ENCODE peak calls at places on chromosomes 13 and 19, in seven cellular contexts. T is tibial artery, U is prostate gland, O is GM23338, Y is psoas muscle, M is K562, C is ovary. K is an unnamed sample. For H3K4me1, the result is how much of the 10 kb centered on the place peaks cover.

GRCh38 chr19:35352177-35352447 is 4.4 kb downstream of the FFAR1 start:
- DNase-seq in T (no peak), U (no peak), O (peak), Y (no peak), M (no peak), C (no peak), K (no peak)

GRCh38 chr13:114104626-114105350 is 27.6 kb downstream of the RASA3 start:
- DNase-seq in T (peak), U (no peak), O (no peak), Y (peak), M (no peak), C (peak), K (peak)

GRCh38 chr13:113977976-113978375 is 4.1 kb upstream of the C13orf46 start:
- DNase-seq in T (peak), U (no peak), O (no peak), Y (peak), M (no peak), C (no peak), K (peak)

GRCh38 chr13:36421447-36421846 is 10.8 kb upstream of the CCNA1 start:
- DNase-seq in T (no peak), U (no peak), O (no peak), Y (no peak), M (no peak), C (no peak), K (no peak)

GRCh38 chr13:40192516-40193257 is 473.8 kb downstream of the FOXO1 start:
- DNase-seq in T (peak), U (no peak), O (no peak), Y (no peak), M (no peak), C (no peak), K (no peak)

GRCh38 chr19:31332096-31332495 is 17.1 kb downstream of the TSHZ3 start:
- DNase-seq in T (no peak), U (no peak), O (no peak), Y (no peak), M (no peak), C (no peak), K (no peak)

GRCh38 chr13:26663801-26664200 is 96.8 kb downstream of the GPR12 start:
- DNase-seq in T (no peak), U (no peak), O (no peak), Y (no peak), M (no peak), C (no peak), K (no peak)

GRCh38 chr19:30852168-30852567 is 480.0 kb downstream of the ZNF536 start:
- DNase-seq in T (no peak), U (no peak), O (no peak), Y (no peak), M (no peak), C (no peak), K (no peak)

GRCh38 chr13:111598751-111599150 is 278.3 kb downstream of the TEX29 start:
- DNase-seq in T (no peak), U (no peak), O (no peak), Y (no peak), M (no peak), C (no peak), K (no peak)

GRCh38 chr13:108962652-108963051 is 333.2 kb downstream of the MYO16 start:
- DNase-seq in T (no peak), U (no peak), O (no peak), Y (no peak), M (peak), C (no peak), K (no peak)

GRCh38 chr13:21405309-21405708 is 53.8 kb downstream of the ZDHHC20 start:
- DNase-seq in T (no peak), U (no peak), O (peak), Y (no peak), M (no peak), C (no peak), K (no peak)

GRCh38 chr13:60584976-60585375 is 188.0 kb downstream of the TDRD3 start:
- DNase-seq in T (no peak), U (no peak), O (peak), Y (no peak), M (no peak), C (no peak), K (no peak)

GRCh38 chr19:23867895-23868294 is 46.8 kb upstream of the ZNF726 start:
- DNase-seq in T (no peak), U (no peak), O (peak), Y (no peak), M (no peak), C (no peak), K (no peak)

GRCh38 chr19:10566658-10567410 is 1.0 kb upstream of the KRI1 start:
- DNase-seq in T (no peak), U (no peak), O (no peak), Y (peak), M (no peak), C (peak), K (no peak)

GRCh38 chr19:8721334-8721733 is at the start of gene OR2Z1:
- DNase-seq in T (no peak), U (no peak), O (no peak), Y (no peak), M (no peak), C (no peak), K (no peak)

GRCh38 chr19:11792942-11793341 is 5.4 kb upstream of the ZNF491 start:
- DNase-seq in T (no peak), U (no peak), O (no peak), Y (no peak), M (no peak), C (no peak), K (no peak)

GRCh38 chr13:40217675-40218074 is 448.8 kb downstream of the FOXO1 start:
- DNase-seq in T (no peak), U (no peak), O (no peak), Y (no peak), M (no peak), C (no peak), K (no peak)

GRCh38 chr19:51977346-51977745 is 9.3 kb downstream of the ZNF350 start:
- DNase-seq in T (no peak), U (no peak), O (no peak), Y (no peak), M (no peak), C (no peak), K (no peak)

GRCh38 chr19:912181-913079 is 589 bp downstream of the R3HDM4 start:
- DNase-seq in T (no peak), U (no peak), O (no peak), Y (no peak), M (peak), C (peak), K (no peak)

GRCh38 chr19:3687774-3688706 is 12.2 kb downstream of the PIP5K1C start:
- DNase-seq in T (no peak), U (peak), O (peak), Y (no peak), M (no peak), C (no peak), K (peak)

GRCh38 chr13:39888865-39889810 is 233.7 kb downstream of the COG6 start:
- DNase-seq in T (no peak), U (no peak), O (no peak), Y (no peak), M (no peak), C (no peak), K (no peak)

DNA sequence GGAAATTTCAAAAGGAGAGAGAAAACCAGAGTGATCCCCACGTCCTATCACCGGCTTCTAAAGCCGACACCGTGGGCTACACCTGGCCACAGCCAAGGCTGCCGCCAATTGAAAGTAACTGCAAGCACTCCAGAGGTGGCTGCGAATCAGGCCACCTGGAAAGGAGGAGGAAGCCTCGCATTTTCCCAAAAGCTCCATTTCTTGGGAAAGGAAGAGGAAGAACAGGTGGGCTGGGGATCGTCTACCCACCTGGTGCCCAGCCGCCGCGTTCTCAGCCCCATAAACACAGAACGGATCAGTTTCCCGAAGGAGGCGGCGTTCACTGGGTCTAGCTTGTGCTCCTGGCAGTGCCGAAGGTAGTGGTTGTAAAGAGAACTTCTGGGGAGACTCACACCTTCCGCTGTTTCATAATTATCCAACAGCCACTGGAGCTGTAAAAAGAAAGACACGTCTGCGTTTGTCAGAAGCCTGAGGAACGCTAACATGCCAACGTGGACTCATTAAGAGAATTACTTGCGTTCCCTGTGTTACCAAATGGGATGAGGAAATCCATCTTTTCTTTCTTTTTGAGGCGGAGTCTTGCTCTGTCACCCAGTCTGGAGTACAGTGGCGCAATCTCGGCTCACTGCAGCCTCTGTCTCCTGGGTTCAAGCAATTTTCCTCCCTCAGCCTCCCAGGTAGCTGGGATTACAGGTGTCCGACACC is 38.1 kb upstream of the RANBP3 start:
- DNase-seq in T (no peak), U (no peak), O (no peak), Y (peak), M (no peak), C (no peak), K (no peak)
- H3K4me1 ChIP-seq in T (under half), U (under half), O (under half), Y (under half), M (under half), C (under half), K (under half)

DNA sequence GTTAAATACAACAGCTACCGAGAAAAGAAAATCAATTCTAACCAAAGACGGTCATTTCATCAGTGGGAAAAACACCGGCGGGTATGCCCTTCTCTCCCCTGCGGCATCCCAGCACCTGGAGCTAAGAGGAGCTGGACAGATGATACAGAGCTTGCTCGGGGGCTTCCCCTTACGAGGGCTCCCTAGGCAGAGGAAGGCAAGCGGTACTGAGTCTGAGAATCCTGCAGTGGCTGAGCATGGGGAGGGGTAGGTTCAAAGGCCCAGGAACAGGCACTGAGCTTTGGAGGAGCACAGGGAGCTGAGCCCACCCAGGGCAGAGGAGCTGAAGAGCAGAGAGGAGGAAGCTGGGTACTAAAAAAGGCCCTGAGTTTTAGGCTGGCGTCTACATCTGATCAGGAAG is 12.7 kb downstream of the STK24 start:
- DNase-seq in T (peak), U (no peak), O (no peak), Y (no peak), M (no peak), C (no peak), K (no peak)
- H3K4me1 ChIP-seq in T (half or more), U (under half), O (half or more), Y (half or more), M (under half), C (under half), K (under half)

DNA sequence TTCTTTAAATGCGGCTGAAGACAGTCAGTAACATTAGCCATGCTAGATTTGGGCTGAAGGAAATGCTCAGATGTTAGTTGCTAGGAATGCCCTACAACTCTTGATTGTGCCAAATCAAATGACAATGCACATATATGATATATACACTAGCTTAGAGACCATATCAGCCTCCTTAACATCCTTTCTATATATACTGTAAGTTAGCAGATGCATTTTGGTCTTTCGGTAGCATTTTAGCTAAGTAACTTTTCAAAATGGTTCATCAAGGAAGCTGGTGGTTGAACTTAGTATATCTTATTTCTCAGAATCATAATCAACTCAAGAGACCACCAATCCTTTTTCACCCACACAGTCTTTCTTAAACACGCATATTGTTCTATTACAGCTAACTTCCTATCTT is 14.1 kb upstream of the ENOX1 start:
- DNase-seq in T (no peak), U (no peak), O (no peak), Y (no peak), M (no peak), C (no peak), K (no peak)
- H3K4me1 ChIP-seq in T (under half), U (under half), O (under half), Y (under half), M (under half), C (under half), K (under half)

DNA sequence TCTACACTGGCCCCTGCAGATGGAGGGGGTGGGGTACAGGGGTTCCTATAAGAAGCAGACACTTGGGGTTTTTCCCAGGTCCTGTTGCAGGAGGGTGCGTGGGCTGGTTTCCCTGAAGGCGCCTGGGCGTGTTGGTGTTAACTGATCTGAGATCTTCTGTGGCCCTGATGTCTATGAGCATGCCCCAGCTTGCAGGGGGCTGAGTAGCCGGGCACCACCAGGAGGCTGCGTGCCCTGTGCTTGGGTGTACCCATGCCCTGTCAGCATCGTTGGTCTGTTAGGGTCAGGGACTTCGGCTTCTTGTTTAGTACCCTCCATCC is 45.3 kb downstream of the CAPN12 start:
- DNase-seq in T (no peak), U (peak), O (no peak), Y (no peak), M (no peak), C (no peak), K (no peak)
- H3K4me1 ChIP-seq in T (half or more), U (under half), O (under half), Y (under half), M (under half), C (under half), K (under half)

GRCh38 chr13:80214050-80214449 is 126.9 kb downstream of the SPRY2 start:
- DNase-seq in T (no peak), U (no peak), O (no peak), Y (no peak), M (no peak), C (no peak), K (no peak)
- H3K4me1 ChIP-seq in T (under half), U (under half), O (under half), Y (under half), M (under half), C (under half), K (under half)